ENCODE peak calls at places on chromosomes 7 and 10, in five cellular contexts. G, O, E, N and A are unnamed samples.
A peak's percentile ranks its signal among the peaks of the same experiment; 100 is the strongest.

GRCh38 chr7:139573871-139574270 is 50.4 kb downstream of the CLEC2L start:
- DNase-seq in N (no peak), E (no peak), O (no peak), G (no peak), A (no peak)

GRCh38 chr7:107387077-107387476 is 82.8 kb upstream of the GPR22 start:
- DNase-seq in G (no peak), O (peak; percentile 39), N (no peak), E (peak; percentile 47), A (no peak)

GRCh38 chr10:126252884-126253612 is 135.2 kb downstream of the ADAM12 start:
- DNase-seq in O (peak; percentile 100), E (no peak), N (peak; percentile 19), G (no peak), A (no peak)

GRCh38 chr10:17454181-17454800 is at the start of gene ST8SIA6:
- DNase-seq in G (peak; percentile 54), N (peak; percentile 58), E (no peak), O (peak; percentile 47), A (peak; percentile 52)

GRCh38 chr10:74612195-74612594 is 214.2 kb upstream of the KAT6B start:
- DNase-seq in G (no peak), E (no peak), N (no peak), O (peak; percentile 42), A (no peak)

GRCh38 chr10:70508912-70509366 is 30.4 kb downstream of the PALD1 start:
- DNase-seq in N (no peak), O (peak; percentile 28), E (peak; percentile 44), G (no peak), A (peak; percentile 16)

GRCh38 chr7:16739863-16740622 is 13.5 kb upstream of the TSPAN13 start:
- DNase-seq in E (no peak), O (peak; percentile 98), N (peak; percentile 69), G (peak; percentile 70), A (peak; percentile 48)

GRCh38 chr10:34727595-34728033 is 87.5 kb downstream of the PARD3 start:
- DNase-seq in G (peak; percentile 57), N (no peak), E (no peak), O (no peak), A (no peak)

GRCh38 chr7:3260425-3260762 is 40.7 kb upstream of the SDK1 start:
- DNase-seq in G (no peak), O (peak; percentile 41), N (no peak), E (peak; percentile 36), A (peak; percentile 36)

GRCh38 chr10:30752481-30752881 is 122.9 kb upstream of the LYZL2 start:
- DNase-seq in G (no peak), O (no peak), E (no peak), N (no peak), A (no peak)

GRCh38 chr7:73528204-73528603 is 6.1 kb upstream of the BAZ1B start:
- DNase-seq in G (peak; percentile 11), N (no peak), E (no peak), O (no peak), A (no peak)

GRCh38 chr10:19730848-19731247 is 85.4 kb upstream of the PLXDC2 start:
- DNase-seq in G (no peak), E (no peak), O (peak; percentile 45), N (no peak), A (no peak)

GRCh38 chr7:36090976-36091375 is 62.1 kb upstream of the EEPD1 start:
- DNase-seq in G (no peak), E (no peak), N (no peak), O (no peak), A (no peak)

GRCh38 chr7:72481934-72482333 is 69.8 kb upstream of the CALN1 start:
- DNase-seq in O (no peak), N (no peak), G (no peak), E (no peak), A (no peak)

GRCh38 chr7:107446988-107447387 is 22.9 kb upstream of the GPR22 start:
- DNase-seq in G (no peak), N (no peak), E (no peak), O (peak; percentile 51), A (no peak)

GRCh38 chr10:60564475-60564874 is 174.8 kb upstream of the ANK3 start:
- DNase-seq in E (no peak), O (peak; percentile 43), N (no peak), G (no peak), A (no peak)

GRCh38 chr7:150665075-150665794 is 20.3 kb upstream of the GIMAP2 start:
- DNase-seq in E (no peak), G (no peak), N (no peak), O (no peak), A (no peak)

GRCh38 chr10:103507235-103508191 is 14.0 kb downstream of the NEURL1 start:
- DNase-seq in G (no peak), O (no peak), N (no peak), E (no peak), A (peak; percentile 61)

GRCh38 chr10:48651293-48651692 is 33.4 kb upstream of the WDFY4 start:
- DNase-seq in E (no peak), O (no peak), N (no peak), G (no peak), A (no peak)

GRCh38 chr10:129937351-129937751 is 26.7 kb downstream of the EBF3 start:
- DNase-seq in E (no peak), N (no peak), G (no peak), O (no peak), A (no peak)

GRCh38 chr7:150405584-150406310 is 26.6 kb downstream of the ZNF775 start:
- DNase-seq in G (no peak), N (peak; percentile 51), O (peak; percentile 27), E (peak; percentile 44), A (peak; percentile 30)

GRCh38 chr7:129859188-129859587 is 93.6 kb downstream of the UBE2H start:
- DNase-seq in G (no peak), N (no peak), O (peak; percentile 15), E (no peak), A (no peak)

GRCh38 chr7:47514818-47515217 is 67.1 kb downstream of the TNS3 start:
- DNase-seq in N (no peak), E (peak; percentile 11), G (no peak), O (peak; percentile 44), A (no peak)

GRCh38 chr10:98045785-98046389 is 15.5 kb upstream of the CRTAC1 start:
- DNase-seq in G (peak; percentile 31), O (peak; percentile 40), E (no peak), N (peak; percentile 76), A (peak; percentile 63)

GRCh38 chr7:77409739-77410545 is 6.2 kb downstream of the GSAP start:
- DNase-seq in N (no peak), O (peak; percentile 87), E (peak; percentile 42), G (no peak), A (no peak)

GRCh38 chr7:19404912-19405329 is 259.7 kb upstream of the FERD3L start:
- DNase-seq in G (no peak), E (no peak), O (peak; percentile 99), N (peak; percentile 43), A (no peak)

GRCh38 chr10:43043773-43044394 is 33.0 kb upstream of the RET start:
- DNase-seq in E (no peak), G (no peak), N (no peak), O (no peak), A (peak; percentile 16)

GRCh38 chr7:128215739-128216138 is 25.3 kb upstream of the LEP start:
- DNase-seq in G (no peak), E (no peak), N (no peak), O (peak; percentile 18), A (no peak)

GRCh38 chr7:142908921-142909870 is 23.7 kb upstream of the TRPV6 start:
- DNase-seq in G (no peak), O (no peak), E (no peak), N (peak; percentile 70), A (peak; percentile 96)

DNA sequence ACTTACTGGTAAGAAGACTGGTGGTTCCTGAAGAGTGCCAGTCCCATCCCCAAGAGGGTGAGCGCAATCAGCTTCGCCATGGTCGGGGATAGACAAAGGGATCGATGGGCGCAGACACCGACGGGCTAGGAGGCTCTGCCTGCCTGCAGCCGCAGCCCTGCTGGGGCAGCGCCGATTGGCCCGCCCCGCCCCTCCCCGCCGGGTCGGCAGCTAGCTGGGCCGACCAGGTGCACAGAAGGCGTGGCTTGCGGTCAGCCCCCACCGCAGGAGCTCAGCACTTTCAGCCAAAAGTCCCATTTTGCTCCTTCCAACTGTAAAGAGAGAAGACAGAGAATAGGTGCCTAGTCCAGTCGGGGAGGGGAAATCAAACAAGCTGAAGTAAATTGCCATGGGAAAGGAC is at the start of gene PON1:
- DNase-seq in N (no peak), G (no peak), E (no peak), O (no peak), A (peak; percentile 20)
- H3K4me3 ChIP-seq in N (peak within 1 kb of the TSS; percentile 18), G (no peak within 1 kb of the TSS), E (no peak within 1 kb of the TSS), O (no peak within 1 kb of the TSS), A (no peak within 1 kb of the TSS)

GRCh38 chr10:593016-593415 is 96.5 kb downstream of the DIP2C start:
- DNase-seq in O (no peak), N (no peak), E (peak; percentile 7), G (no peak), A (no peak)
- H3K27ac ChIP-seq in O (peak overlapping the region; percentile 82), N (no peak overlapping the region), E (no peak overlapping the region), G (no peak overlapping the region), A (no peak overlapping the region)

DNA sequence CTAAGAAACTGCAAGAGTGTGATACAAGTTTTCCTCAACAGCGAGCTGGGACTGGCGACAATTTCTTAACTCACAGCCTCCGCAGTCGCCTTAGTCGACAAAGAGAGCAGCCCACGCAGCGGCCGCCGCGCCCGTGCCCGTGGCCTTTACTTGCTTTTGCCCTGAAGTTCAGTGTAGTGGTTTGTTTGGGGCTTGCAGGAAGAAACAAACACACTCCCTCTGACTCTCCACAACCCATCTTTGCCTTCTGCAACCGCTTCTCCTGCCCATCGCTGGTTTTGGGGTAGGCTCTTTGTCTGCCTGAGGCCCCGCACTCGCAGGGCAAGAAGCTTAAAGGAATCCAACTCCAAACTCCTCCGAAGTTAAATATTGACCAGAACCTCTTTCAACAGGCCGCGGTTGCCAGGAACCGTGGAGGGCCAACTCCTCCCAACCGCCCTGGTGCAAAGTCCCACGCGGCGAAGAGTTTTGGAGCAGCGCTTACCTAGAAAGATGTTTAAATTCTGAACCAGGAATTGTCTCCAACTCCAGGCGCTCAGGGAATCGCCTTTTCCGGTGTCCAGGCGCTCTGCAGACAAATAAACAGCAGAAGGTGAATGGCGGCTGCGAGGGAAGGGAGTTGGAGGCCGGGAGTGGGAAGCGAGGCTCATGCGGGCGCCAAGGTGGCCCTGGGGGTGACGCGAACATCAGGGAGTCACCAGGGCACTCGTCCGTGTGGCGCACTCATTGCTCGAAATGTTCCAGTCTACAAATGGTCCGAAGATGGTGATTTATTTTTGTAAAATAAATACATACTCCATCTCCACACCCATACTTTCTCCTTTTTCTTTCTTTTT is 8.3 kb downstream of the HOXA4 start:
- DNase-seq in E (no peak), O (peak; percentile 41), G (no peak), N (peak; percentile 55), A (peak; percentile 82)
- H3K4me3 ChIP-seq in E (no peak overlapping the region), O (peak overlapping the region; percentile 48), G (no peak overlapping the region), N (peak overlapping the region; percentile 57), A (peak overlapping the region; percentile 36)

DNA sequence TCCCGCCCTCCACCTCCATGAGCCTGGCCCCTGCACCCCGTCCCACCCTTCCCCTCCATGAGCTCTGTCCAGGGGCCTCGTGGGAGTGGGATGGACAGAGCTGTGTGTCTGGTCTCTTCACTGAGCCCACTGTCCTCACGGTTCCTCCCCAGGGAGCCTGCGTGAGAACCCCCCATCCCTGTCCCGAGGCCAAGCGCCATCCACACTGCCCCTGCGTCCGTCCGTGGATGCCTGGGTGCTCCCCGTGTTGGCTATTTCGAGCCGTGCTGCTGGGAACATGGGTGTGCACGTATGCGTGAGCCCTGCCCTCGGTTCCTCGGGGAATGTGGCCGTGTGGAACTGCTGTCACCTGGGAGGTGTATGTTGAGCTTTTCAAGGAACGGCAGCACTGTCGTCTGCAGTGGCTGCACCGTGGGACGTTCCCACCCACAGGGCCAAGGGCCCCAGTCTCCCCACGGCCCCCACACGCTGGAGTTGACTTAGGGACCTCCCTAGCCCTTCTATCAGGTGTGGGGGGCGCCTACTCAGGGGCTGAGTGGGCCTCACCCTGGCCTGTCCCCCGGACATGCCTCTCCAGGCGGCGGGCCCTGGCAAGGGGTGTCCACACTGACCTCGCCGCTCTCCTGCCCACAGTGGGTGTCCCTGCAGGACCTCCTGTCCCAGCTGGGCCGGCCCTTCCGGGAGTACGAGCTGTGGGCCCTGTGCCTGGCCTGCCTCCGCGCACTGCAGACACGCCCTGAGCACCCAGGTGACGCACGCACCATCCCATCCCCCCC is 28.1 kb downstream of the KNDC1 start:
- DNase-seq in G (no peak), N (no peak), O (no peak), E (no peak), A (no peak)
- H3K27ac ChIP-seq in G (no peak overlapping the region), N (no peak overlapping the region), O (no peak overlapping the region), E (no peak overlapping the region), A (no peak overlapping the region)